ENCODE peak calls at places on chromosomes 7 and 10, in six cellular contexts. One of them, this sample, is unnamed.

GRCh38 chr10:132878730-132879407 is 63.5 kb downstream of the CFAP46 start:
- DNase-seq in H9: peak; percentile 24
- DNase-seq in neuronal stem cell: no peak
- DNase-seq in mesenchymal stem cell: no peak
- DNase-seq in IMR-90: no peak
- DNase-seq in H1: peak; percentile 62
- DNase-seq in this sample: no peak

GRCh38 chr10:61890430-61890829 is 11.1 kb upstream of the ARID5B start:
- DNase-seq in H9: no peak
- DNase-seq in neuronal stem cell: no peak
- DNase-seq in mesenchymal stem cell: no peak
- DNase-seq in IMR-90: peak; percentile 30
- DNase-seq in H1: no peak
- DNase-seq in this sample: no peak

GRCh38 chr10:122981066-122981464 is 864 bp downstream of the PSTK start:
- DNase-seq in H9: no peak
- DNase-seq in neuronal stem cell: peak; percentile 8
- DNase-seq in mesenchymal stem cell: peak; percentile 71
- DNase-seq in IMR-90: peak; percentile 53
- DNase-seq in H1: no peak
- DNase-seq in this sample: peak; percentile 68

GRCh38 chr10:6244510-6244909 is 41.8 kb downstream of the PFKFB3 start:
- DNase-seq in H9: no peak
- DNase-seq in neuronal stem cell: no peak
- DNase-seq in mesenchymal stem cell: no peak
- DNase-seq in IMR-90: no peak
- DNase-seq in H1: no peak
- DNase-seq in this sample: no peak

GRCh38 chr7:40356312-40356711 is 221.5 kb downstream of the SUGCT start:
- DNase-seq in H9: no peak
- DNase-seq in neuronal stem cell: no peak
- DNase-seq in mesenchymal stem cell: no peak
- DNase-seq in IMR-90: peak; percentile 47
- DNase-seq in H1: no peak
- DNase-seq in this sample: no peak

GRCh38 chr10:107013258-107014001 is 151.1 kb downstream of the SORCS1 start:
- DNase-seq in H9: no peak
- DNase-seq in neuronal stem cell: no peak
- DNase-seq in mesenchymal stem cell: no peak
- DNase-seq in IMR-90: no peak
- DNase-seq in H1: no peak
- DNase-seq in this sample: peak; percentile 65

GRCh38 chr10:110011679-110012078 is 3.9 kb downstream of the ADD3 start:
- DNase-seq in H9: no peak
- DNase-seq in neuronal stem cell: no peak
- DNase-seq in mesenchymal stem cell: no peak
- DNase-seq in IMR-90: no peak
- DNase-seq in H1: no peak
- DNase-seq in this sample: no peak

GRCh38 chr10:72085166-72085565 is 3.2 kb downstream of the SPOCK2 start:
- DNase-seq in H9: no peak
- DNase-seq in neuronal stem cell: no peak
- DNase-seq in mesenchymal stem cell: no peak
- DNase-seq in IMR-90: no peak
- DNase-seq in H1: no peak
- DNase-seq in this sample: no peak

GRCh38 chr7:24826662-24827020 is 69.4 kb upstream of the GSDME start:
- DNase-seq in H9: no peak
- DNase-seq in neuronal stem cell: no peak
- DNase-seq in mesenchymal stem cell: no peak
- DNase-seq in IMR-90: no peak
- DNase-seq in H1: no peak
- DNase-seq in this sample: no peak

GRCh38 chr10:11891776-11892486 is 68.8 kb downstream of the PROSER2 start:
- DNase-seq in H9: no peak
- DNase-seq in neuronal stem cell: no peak
- DNase-seq in mesenchymal stem cell: no peak
- DNase-seq in IMR-90: no peak
- DNase-seq in H1: no peak
- DNase-seq in this sample: no peak

GRCh38 chr10:124279882-124280281 is 138.8 kb downstream of the OAT start:
- DNase-seq in H9: no peak
- DNase-seq in neuronal stem cell: no peak
- DNase-seq in mesenchymal stem cell: no peak
- DNase-seq in IMR-90: no peak
- DNase-seq in H1: no peak
- DNase-seq in this sample: no peak

GRCh38 chr10:86368046-86368445 is 1.5 kb upstream of the GRID1 start:
- DNase-seq in H9: peak; percentile 13
- DNase-seq in neuronal stem cell: no peak
- DNase-seq in mesenchymal stem cell: no peak
- DNase-seq in IMR-90: no peak
- DNase-seq in H1: no peak
- DNase-seq in this sample: no peak

GRCh38 chr7:111678986-111679385 is 116.7 kb upstream of the IMMP2L start:
- DNase-seq in H9: no peak
- DNase-seq in neuronal stem cell: no peak
- DNase-seq in mesenchymal stem cell: no peak
- DNase-seq in IMR-90: no peak
- DNase-seq in H1: no peak
- DNase-seq in this sample: peak; percentile 1

GRCh38 chr7:67377939-67378862 is 381.6 kb downstream of the TYW1 start:
- DNase-seq in H9: peak; percentile 92
- DNase-seq in neuronal stem cell: peak; percentile 75
- DNase-seq in mesenchymal stem cell: peak; percentile 53
- DNase-seq in IMR-90: peak; percentile 61
- DNase-seq in H1: peak; percentile 91
- DNase-seq in this sample: peak; percentile 90

GRCh38 chr10:3054816-3055202 is 12.5 kb upstream of the PFKP start:
- DNase-seq in H9: no peak
- DNase-seq in neuronal stem cell: no peak
- DNase-seq in mesenchymal stem cell: no peak
- DNase-seq in IMR-90: no peak
- DNase-seq in H1: no peak
- DNase-seq in this sample: peak; percentile 50

GRCh38 chr7:134730359-134730758 is 49.1 kb upstream of the CALD1 start:
- DNase-seq in H9: no peak
- DNase-seq in neuronal stem cell: no peak
- DNase-seq in mesenchymal stem cell: peak; percentile 76
- DNase-seq in IMR-90: peak; percentile 73
- DNase-seq in H1: no peak
- DNase-seq in this sample: no peak

GRCh38 chr7:92717601-92717981 is 118.8 kb downstream of the CDK6 start:
- DNase-seq in H9: no peak
- DNase-seq in neuronal stem cell: no peak
- DNase-seq in mesenchymal stem cell: no peak
- DNase-seq in IMR-90: peak; percentile 66
- DNase-seq in H1: no peak
- DNase-seq in this sample: no peak

GRCh38 chr10:60572511-60573194 is 183.0 kb upstream of the ANK3 start:
- DNase-seq in H9: peak; percentile 57
- DNase-seq in neuronal stem cell: peak; percentile 18
- DNase-seq in mesenchymal stem cell: peak; percentile 56
- DNase-seq in IMR-90: peak; percentile 67
- DNase-seq in H1: no peak
- DNase-seq in this sample: peak; percentile 90

GRCh38 chr7:66356277-66356721 is 151.2 kb downstream of the TPST1 start:
- DNase-seq in H9: no peak
- DNase-seq in neuronal stem cell: no peak
- DNase-seq in mesenchymal stem cell: no peak
- DNase-seq in IMR-90: peak; percentile 85
- DNase-seq in H1: no peak
- DNase-seq in this sample: no peak

GRCh38 chr7:28533267-28533666 is 120.9 kb downstream of the CREB5 start:
- DNase-seq in H9: no peak
- DNase-seq in neuronal stem cell: no peak
- DNase-seq in mesenchymal stem cell: no peak
- DNase-seq in IMR-90: no peak
- DNase-seq in H1: no peak
- DNase-seq in this sample: no peak

GRCh38 chr7:108572487-108572886 is 2.8 kb downstream of the DNAJB9 start:
- DNase-seq in H9: no peak
- DNase-seq in neuronal stem cell: no peak
- DNase-seq in mesenchymal stem cell: no peak
- DNase-seq in IMR-90: no peak
- DNase-seq in H1: no peak
- DNase-seq in this sample: no peak

GRCh38 chr7:108569381-108570145 is at the start of the genes DNAJB9 and THAP5:
- DNase-seq in H9: peak; percentile 99
- DNase-seq in neuronal stem cell: peak; percentile 98
- DNase-seq in mesenchymal stem cell: peak; percentile 100
- DNase-seq in IMR-90: peak; percentile 99
- DNase-seq in H1: peak; percentile 94
- DNase-seq in this sample: peak; percentile 100

GRCh38 chr7:108565987-108566386 is 3.5 kb downstream of the THAP5 start:
- DNase-seq in H9: no peak
- DNase-seq in neuronal stem cell: no peak
- DNase-seq in mesenchymal stem cell: no peak
- DNase-seq in IMR-90: no peak
- DNase-seq in H1: no peak
- DNase-seq in this sample: no peak

GRCh38 chr7:108570146-108570755 is 577 bp downstream of the DNAJB9 start:
- DNase-seq in H9: no peak
- DNase-seq in neuronal stem cell: no peak
- DNase-seq in mesenchymal stem cell: peak; percentile 65
- DNase-seq in IMR-90: peak; percentile 40
- DNase-seq in H1: no peak
- DNase-seq in this sample: peak; percentile 65

DNA sequence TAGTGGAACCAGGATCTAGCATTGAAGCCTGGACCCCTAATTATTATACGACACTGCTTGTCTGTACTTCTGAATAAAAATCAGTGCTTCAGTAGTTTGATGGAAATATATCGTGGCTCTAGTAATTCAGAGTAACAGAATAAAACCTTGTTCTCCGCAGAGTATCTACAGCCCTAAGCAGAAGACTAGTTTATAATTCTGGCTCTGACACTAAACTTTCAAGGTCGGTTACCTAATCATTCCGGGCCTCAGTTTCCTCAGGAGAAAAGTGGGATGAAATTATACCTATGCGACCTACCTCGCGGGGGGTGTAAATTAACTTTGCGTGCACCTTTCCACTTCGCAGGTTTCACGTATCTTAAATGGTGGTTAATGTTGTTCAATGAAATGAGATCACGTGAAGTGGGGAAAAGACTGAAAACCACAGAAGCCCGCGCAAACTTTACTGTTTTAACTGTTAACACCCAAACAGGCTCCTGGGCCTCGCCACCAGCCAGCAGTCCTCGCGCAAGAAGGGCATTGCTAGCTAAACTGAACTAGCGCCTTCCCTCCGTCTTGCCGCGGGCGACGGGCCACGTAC is 615 bp downstream of the THAP5 start:
- DNase-seq in H9: no peak
- DNase-seq in neuronal stem cell: no peak
- DNase-seq in mesenchymal stem cell: peak; percentile 4
- DNase-seq in IMR-90: no peak
- DNase-seq in H1: no peak
- DNase-seq in this sample: no peak
- H2BK5ac ChIP-seq in H9: peak overlapping the region; percentile 21
- H2BK5ac ChIP-seq in neuronal stem cell: peak overlapping the region; percentile 84
- H2BK5ac ChIP-seq in mesenchymal stem cell: peak overlapping the region; percentile 3
- H2BK5ac ChIP-seq in IMR-90: peak overlapping the region; percentile 85
- H2BK5ac ChIP-seq in H1: peak overlapping the region; percentile 77
- H2BK5ac ChIP-seq in this sample: peak overlapping the region; percentile 69

DNA sequence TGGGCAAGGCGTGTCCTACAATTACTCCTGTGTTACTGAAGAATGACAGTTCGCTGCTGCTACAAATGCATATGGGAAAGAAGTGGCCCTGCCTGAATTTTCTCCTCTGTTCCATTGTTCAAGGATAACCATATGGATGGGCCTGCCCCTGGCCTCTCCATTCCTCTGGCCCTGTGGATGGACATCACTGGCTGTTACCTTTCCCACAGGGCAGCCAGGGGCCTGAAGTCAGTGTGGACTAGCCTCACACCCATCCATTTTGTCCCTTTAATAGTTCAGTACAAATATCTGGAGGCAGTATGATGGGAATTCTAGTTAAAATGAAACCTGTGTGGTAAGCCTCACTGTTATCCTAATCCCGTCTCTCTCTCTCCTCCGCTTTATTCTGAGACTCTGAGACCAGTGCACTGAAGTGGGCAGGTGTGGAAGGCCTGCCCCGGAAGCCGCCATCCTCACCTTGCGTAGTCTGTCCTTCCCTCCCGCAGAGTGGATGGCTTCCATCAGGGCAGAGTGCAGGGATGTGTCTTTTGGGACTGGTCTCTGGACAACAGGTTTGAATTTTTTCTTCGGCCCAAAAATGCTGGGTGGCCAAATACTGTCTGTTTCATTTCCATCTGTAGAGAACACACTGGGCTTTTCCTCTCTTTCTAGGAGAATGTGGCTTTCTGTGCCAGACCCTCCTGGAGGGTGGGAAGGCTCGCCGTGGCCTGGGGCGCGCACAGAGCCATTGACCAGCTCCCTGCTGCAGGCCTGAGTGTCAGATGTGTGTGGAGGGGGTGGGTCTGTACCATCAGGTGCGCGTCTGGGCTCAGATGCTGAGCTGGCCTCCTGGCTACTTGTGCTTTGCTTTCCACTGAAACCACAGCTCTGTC is 244.8 kb upstream of the GRB10 start:
- DNase-seq in H9: no peak
- DNase-seq in neuronal stem cell: no peak
- DNase-seq in mesenchymal stem cell: no peak
- DNase-seq in IMR-90: no peak
- DNase-seq in H1: peak; percentile 22
- DNase-seq in this sample: no peak
- H2BK15ac ChIP-seq in H9: no peak overlapping the region
- H2BK15ac ChIP-seq in neuronal stem cell: no peak overlapping the region
- H2BK15ac ChIP-seq in mesenchymal stem cell: no peak overlapping the region
- H2BK15ac ChIP-seq in IMR-90: no peak overlapping the region
- H2BK15ac ChIP-seq in H1: no peak overlapping the region
- H2BK15ac ChIP-seq in this sample: no peak overlapping the region

GRCh38 chr7:47506716-47507354 is 75.1 kb downstream of the TNS3 start:
- DNase-seq in H9: no peak
- DNase-seq in neuronal stem cell: no peak
- DNase-seq in mesenchymal stem cell: no peak
- DNase-seq in IMR-90: peak; percentile 59
- DNase-seq in H1: no peak
- DNase-seq in this sample: no peak

GRCh38 chr7:47508389-47509380 is 73.2 kb downstream of the TNS3 start:
- DNase-seq in H9: no peak
- DNase-seq in neuronal stem cell: no peak
- DNase-seq in mesenchymal stem cell: no peak
- DNase-seq in IMR-90: peak; percentile 51
- DNase-seq in H1: no peak
- DNase-seq in this sample: peak; percentile 73

GRCh38 chr7:47505317-47506007 is 76.4 kb downstream of the TNS3 start:
- DNase-seq in H9: no peak
- DNase-seq in neuronal stem cell: no peak
- DNase-seq in mesenchymal stem cell: no peak
- DNase-seq in IMR-90: no peak
- DNase-seq in H1: no peak
- DNase-seq in this sample: no peak

GRCh38 chr7:47509571-47509970 is 72.3 kb downstream of the TNS3 start:
- DNase-seq in H9: no peak
- DNase-seq in neuronal stem cell: no peak
- DNase-seq in mesenchymal stem cell: no peak
- DNase-seq in IMR-90: no peak
- DNase-seq in H1: no peak
- DNase-seq in this sample: no peak

GRCh38 chr7:47507514-47507913 is 74.4 kb downstream of the TNS3 start:
- DNase-seq in H9: no peak
- DNase-seq in neuronal stem cell: no peak
- DNase-seq in mesenchymal stem cell: no peak
- DNase-seq in IMR-90: no peak
- DNase-seq in H1: no peak
- DNase-seq in this sample: no peak
- H2BK5ac ChIP-seq in H9: no peak overlapping the region
- H2BK5ac ChIP-seq in neuronal stem cell: no peak overlapping the region
- H2BK5ac ChIP-seq in mesenchymal stem cell: no peak overlapping the region
- H2BK5ac ChIP-seq in IMR-90: no peak overlapping the region
- H2BK5ac ChIP-seq in H1: no peak overlapping the region
- H2BK5ac ChIP-seq in this sample: no peak overlapping the region

GRCh38 chr10:30531751-30532530 is 97.6 kb downstream of the LYZL2 start:
- DNase-seq in H9: no peak
- DNase-seq in neuronal stem cell: no peak
- DNase-seq in mesenchymal stem cell: no peak
- DNase-seq in IMR-90: no peak
- DNase-seq in H1: no peak
- DNase-seq in this sample: no peak
- H2BK15ac ChIP-seq in H9: no peak overlapping the region
- H2BK15ac ChIP-seq in neuronal stem cell: no peak overlapping the region
- H2BK15ac ChIP-seq in mesenchymal stem cell: no peak overlapping the region
- H2BK15ac ChIP-seq in IMR-90: no peak overlapping the region
- H2BK15ac ChIP-seq in H1: no peak overlapping the region
- H2BK15ac ChIP-seq in this sample: no peak overlapping the region